ENCODE peak calls at places on chromosomes 7 and 10, in eight cellular contexts. B is stomach, P is transverse colon, F is K562, W is suprapubic skin, T is H1, U is sigmoid colon, X is GM12878. E is an unnamed sample.

GRCh38 chr7:107463139-107464078 is 6.4 kb upstream of the GPR22 start:
- DNase-seq in B (peak), P (peak), F (peak), W (no peak), T (no peak), U (peak), X (peak), E (no peak)

GRCh38 chr7:927031-927671 is 27.3 kb downstream of the ADAP1 start:
- DNase-seq in B (peak), P (peak), F (no peak), W (peak), T (peak), U (peak), X (no peak), E (no peak)

GRCh38 chr7:480531-481218 is 39.0 kb downstream of the PDGFA start:
- DNase-seq in B (peak), P (no peak), F (peak), W (peak), T (peak), U (peak), X (no peak), E (no peak)

GRCh38 chr10:91598211-91598981 is 34.5 kb downstream of the PPP1R3C start:
- DNase-seq in B (no peak), P (no peak), F (no peak), W (no peak), T (no peak), U (no peak), X (no peak), E (peak)

GRCh38 chr10:9342865-9343450 is 1288.5 kb downstream of the GATA3 start:
- DNase-seq in B (no peak), P (no peak), F (no peak), W (no peak), T (no peak), U (no peak), X (no peak), E (no peak)

GRCh38 chr10:71081912-71082311 is 130.5 kb upstream of the UNC5B start:
- DNase-seq in B (peak), P (peak), F (no peak), W (peak), T (peak), U (peak), X (no peak), E (peak)

GRCh38 chr10:51910189-51910588 is 210.8 kb upstream of the CSTF2T start:
- DNase-seq in B (no peak), P (no peak), F (no peak), W (no peak), T (no peak), U (no peak), X (no peak), E (no peak)

GRCh38 chr10:47081264-47081663 is 170.0 kb downstream of the PTPN20 start:
- DNase-seq in B (no peak), P (no peak), F (no peak), W (no peak), T (no peak), U (no peak), X (no peak), E (no peak)

GRCh38 chr7:23418046-23418445 is 52.2 kb downstream of the IGF2BP3 start:
- DNase-seq in B (no peak), P (no peak), F (no peak), W (no peak), T (no peak), U (no peak), X (no peak), E (no peak)

GRCh38 chr7:80686576-80686975 is 48.1 kb downstream of the CD36 start:
- DNase-seq in B (no peak), P (no peak), F (no peak), W (no peak), T (no peak), U (no peak), X (no peak), E (no peak)
- TF ChIP-seq EP300 in B (no peak), P (no peak), F (no peak), W (no peak), T (no peak), U (no peak), X (no peak), E (no peak)

DNA sequence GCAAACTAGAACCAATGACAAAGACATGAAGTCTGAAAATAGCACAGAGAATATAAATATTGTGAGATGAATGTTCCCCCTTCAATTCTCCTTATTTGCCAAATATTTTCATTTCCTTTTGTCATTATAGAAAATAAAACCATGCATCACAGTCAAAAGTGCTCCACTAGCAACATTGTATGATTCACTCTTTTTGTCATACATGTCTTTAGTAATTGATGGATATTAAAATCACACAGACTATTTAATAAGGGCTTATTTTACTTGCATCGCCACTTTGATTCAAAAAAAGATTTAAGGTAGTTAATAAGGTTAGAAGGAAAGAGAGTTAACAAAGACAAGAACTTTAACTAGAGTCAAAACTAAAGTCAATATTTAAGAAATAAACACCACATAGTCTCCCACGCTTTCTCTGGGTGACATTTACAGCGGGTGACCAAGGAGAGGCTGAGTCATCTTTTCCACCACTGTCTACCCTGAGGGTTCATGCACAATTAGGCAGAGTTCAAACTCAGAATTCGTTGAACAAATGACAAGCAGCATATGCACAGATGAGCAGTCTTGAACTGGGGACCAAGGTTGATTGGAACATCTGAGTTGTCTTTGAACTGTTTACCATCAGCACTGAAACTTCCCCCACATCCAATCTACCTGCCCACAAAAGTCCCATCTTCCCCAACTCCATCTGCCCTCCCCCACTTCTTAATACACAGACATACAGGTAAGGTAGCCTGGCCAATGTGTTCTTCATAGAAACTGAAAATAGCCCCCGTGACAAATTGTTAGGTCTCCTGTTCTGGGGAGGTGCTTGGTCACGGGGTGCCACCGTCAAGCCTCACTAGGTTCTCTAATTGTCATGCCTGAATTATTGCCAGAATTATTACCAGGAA is 42.5 kb downstream of the C7orf25 start:
- DNase-seq in B (no peak), P (no peak), F (peak), W (no peak), T (no peak), U (no peak), X (peak), E (no peak)
- TF ChIP-seq POLR2AphosphoS5 in B (peak), P (no peak), F (no peak), W (no peak), T (no peak), U (no peak), X (no peak), E (no peak)

DNA sequence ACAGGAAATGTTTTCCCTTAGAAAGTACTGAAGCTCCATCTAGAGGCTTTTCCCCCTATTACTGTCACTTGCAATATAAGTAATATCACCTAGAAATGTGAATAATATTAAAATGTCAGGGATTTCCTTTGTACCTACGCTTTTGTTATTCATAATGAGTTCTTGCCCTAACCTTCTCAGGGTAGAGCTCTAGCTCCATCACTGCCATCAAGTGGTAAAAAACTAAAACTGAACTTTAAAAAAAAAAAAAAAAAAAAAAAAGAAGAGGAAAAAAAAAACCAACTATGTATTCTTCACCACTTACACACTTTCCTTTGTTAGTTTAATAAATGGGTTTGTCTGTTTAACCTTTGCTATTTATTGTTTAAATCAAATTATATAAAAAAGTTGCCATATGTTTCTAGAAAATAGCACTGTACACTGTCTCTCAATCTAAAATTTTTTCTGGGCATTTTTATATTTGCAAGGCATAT is 49.9 kb downstream of the DNAJC1 start:
- DNase-seq in B (no peak), P (no peak), F (peak), W (no peak), T (no peak), U (no peak), X (no peak), E (no peak)
- TF ChIP-seq POLR2A in B (no peak), P (no peak), F (no peak), W (no peak), T (no peak), U (no peak), X (no peak), E (no peak)

DNA sequence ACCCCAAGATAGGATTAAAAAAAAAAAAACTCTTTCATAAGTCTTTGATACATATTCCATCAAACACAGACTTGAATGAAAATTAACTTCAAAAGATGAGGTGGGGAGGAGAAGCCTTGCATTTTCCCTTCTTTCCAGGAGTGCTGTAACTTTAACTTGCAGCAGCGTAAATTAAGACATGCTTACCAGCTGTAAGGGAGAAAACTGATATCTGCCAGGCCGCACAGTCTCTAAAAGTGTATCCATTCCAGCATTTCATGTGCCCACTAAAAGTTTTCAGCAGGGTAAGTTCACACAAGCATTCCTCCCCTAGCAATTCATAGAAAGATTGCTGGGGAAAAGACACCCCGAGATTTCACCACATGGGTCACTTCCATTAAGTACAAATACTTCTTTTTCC is 4.7 kb downstream of the CTBP2 start:
- DNase-seq in B (no peak), P (no peak), F (no peak), W (no peak), T (no peak), U (no peak), X (no peak), E (no peak)
- TF ChIP-seq EP300 in B (no peak), P (no peak), F (no peak), W (no peak), T (no peak), U (no peak), X (no peak), E (no peak)

GRCh38 chr10:103202319-103202718 is 9.2 kb upstream of the NT5C2 start:
- DNase-seq in B (no peak), P (no peak), F (no peak), W (peak), T (no peak), U (no peak), X (no peak), E (no peak)
- TF ChIP-seq POLR2AphosphoS5 in B (no peak), P (no peak), F (no peak), W (no peak), T (no peak), U (no peak), X (no peak), E (no peak)

GRCh38 chr7:30026229-30027064 is at the start of gene FKBP14:
- DNase-seq in B (peak), P (peak), F (peak), W (peak), T (peak), U (peak), X (peak), E (peak)
- TF ChIP-seq POLR2A in B (no peak), P (peak), F (peak), W (no peak), T (peak), U (no peak), X (peak), E (no peak)

GRCh38 chr7:87420173-87420572 is 55.3 kb downstream of the ABCB4 start:
- DNase-seq in B (no peak), P (no peak), F (no peak), W (no peak), T (no peak), U (no peak), X (no peak), E (no peak)
- TF ChIP-seq EP300 in B (no peak), P (no peak), F (no peak), W (no peak), T (no peak), U (no peak), X (no peak), E (no peak)

E was measured in esophagus muscularis mucosa.